ENCODE peak calls at places on chromosomes 5 and 9, in eight cellular contexts. H, T, U, D, I, J, N and C are unnamed samples.

GRCh38 chr5:154308457-154309360 is 118.2 kb downstream of the GALNT10 start:
- DNase-seq in H (no peak), T (no peak), U (no peak), D (no peak), I (peak), J (no peak), N (no peak), C (peak)

GRCh38 chr9:137482094-137482781 is 23.1 kb upstream of the NSMF start:
- DNase-seq in H (no peak), T (peak), U (no peak), D (peak), I (peak), J (peak), N (peak), C (peak)

GRCh38 chr9:138048184-138048583 is 170.6 kb downstream of the CACNA1B start:
- DNase-seq in H (no peak), T (peak), U (no peak), D (no peak), I (no peak), J (no peak), N (no peak), C (no peak)

GRCh38 chr5:95647886-95648860 is 1.6 kb downstream of the RFESD start:
- DNase-seq in H (no peak), T (no peak), U (no peak), D (no peak), I (peak), J (no peak), N (no peak), C (peak)

GRCh38 chr5:123157797-123158528 is 68.9 kb downstream of the PRDM6 start:
- DNase-seq in H (no peak), T (no peak), U (no peak), D (peak), I (peak), J (no peak), N (no peak), C (peak)

GRCh38 chr5:14309864-14310531 is 166.9 kb downstream of the TRIO start:
- DNase-seq in H (no peak), T (no peak), U (no peak), D (no peak), I (no peak), J (no peak), N (no peak), C (no peak)

GRCh38 chr5:2594701-2595100 is 156.8 kb downstream of the IRX2 start:
- DNase-seq in H (no peak), T (no peak), U (no peak), D (no peak), I (no peak), J (no peak), N (no peak), C (no peak)

GRCh38 chr5:79120221-79120620 is 8.6 kb downstream of the BHMT start:
- DNase-seq in H (no peak), T (no peak), U (no peak), D (no peak), I (no peak), J (no peak), N (no peak), C (no peak)

GRCh38 chr5:94908889-94909480 is 290.5 kb downstream of the SLF1 start:
- DNase-seq in H (peak), T (no peak), U (no peak), D (peak), I (peak), J (no peak), N (no peak), C (peak)

GRCh38 chr5:176737746-176738699 is 72.3 kb upstream of the UNC5A start:
- DNase-seq in H (no peak), T (peak), U (no peak), D (no peak), I (no peak), J (no peak), N (no peak), C (no peak)

GRCh38 chr9:31314241-31314640 is 1070.2 kb upstream of the ACO1 start:
- DNase-seq in H (no peak), T (no peak), U (no peak), D (no peak), I (no peak), J (no peak), N (no peak), C (peak)

GRCh38 chr9:20884985-20885593 is 146.4 kb downstream of the HACD4 start:
- DNase-seq in H (peak), T (peak), U (peak), D (peak), I (peak), J (peak), N (peak), C (peak)

GRCh38 chr9:132585954-132586829 is 3.8 kb downstream of the BARHL1 start:
- DNase-seq in H (no peak), T (no peak), U (no peak), D (no peak), I (no peak), J (no peak), N (no peak), C (no peak)

GRCh38 chr5:54360089-54360488 is 49.7 kb upstream of the ARL15 start:
- DNase-seq in H (no peak), T (no peak), U (no peak), D (no peak), I (peak), J (no peak), N (no peak), C (peak)

DNA sequence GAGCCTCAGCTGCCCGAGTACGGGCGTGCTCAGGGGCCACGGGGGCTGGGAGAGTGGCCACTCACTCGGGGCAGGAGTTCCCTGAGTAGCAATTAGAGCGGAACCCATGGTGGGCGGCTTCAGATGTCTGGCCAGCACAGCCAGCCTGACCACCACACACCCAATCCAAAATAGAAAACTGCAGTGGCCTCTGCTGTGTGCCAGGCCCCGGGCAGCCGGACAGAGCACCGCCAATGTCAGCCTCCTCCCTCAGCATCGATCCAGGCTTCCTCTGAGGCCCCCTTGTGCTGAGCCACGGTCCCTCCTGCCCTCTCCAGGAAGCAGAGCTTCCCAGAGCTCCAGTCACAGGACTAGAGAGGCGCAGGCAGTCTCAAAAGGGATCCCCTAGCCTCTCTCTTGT is 2.7 kb downstream of the ADAMTS2 start:
- DNase-seq in H (no peak), T (peak), U (peak), D (no peak), I (peak), J (peak), N (peak), C (peak)
- H3K4me3 ChIP-seq in H (no peak), T (peak), U (peak), D (peak), I (peak), J (no peak), N (peak), C (peak)

GRCh38 chr5:28014779-28015178 is 976.4 kb upstream of the CDH9 start:
- DNase-seq in H (peak), T (no peak), U (no peak), D (no peak), I (no peak), J (no peak), N (no peak), C (peak)
- TF ChIP-seq CTCF in H (peak), T (no peak), U (no peak), D (peak), I (peak), J (no peak), N (no peak), C (peak)

GRCh38 chr5:93598997-93599371 is 16.0 kb downstream of the NR2F1 start:
- DNase-seq in H (no peak), T (no peak), U (no peak), D (no peak), I (no peak), J (no peak), N (no peak), C (no peak)
- H3K4me3 ChIP-seq in H (no peak), T (no peak), U (no peak), D (no peak), I (peak), J (no peak), N (no peak), C (peak)

DNA sequence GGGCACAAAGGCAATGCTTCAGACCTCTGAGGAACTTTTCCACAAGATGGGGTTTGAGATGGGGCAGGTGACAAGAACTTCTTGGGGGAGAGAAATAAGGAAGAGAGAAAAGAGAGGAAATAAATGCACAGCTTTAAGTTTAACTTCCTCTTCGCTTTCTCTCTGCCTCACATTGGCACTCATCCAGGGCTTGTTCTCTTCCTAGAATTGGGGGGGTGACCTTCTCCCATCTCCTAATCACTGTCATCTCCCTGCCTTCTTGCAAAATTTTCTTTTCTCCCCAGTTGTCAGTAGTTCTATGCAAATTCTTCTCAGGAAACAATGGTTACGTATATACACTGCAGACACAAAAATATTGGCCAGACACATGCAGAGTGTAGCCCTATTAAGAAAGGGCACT is 19.0 kb upstream of the ADCY2 start:
- DNase-seq in H (no peak), T (no peak), U (no peak), D (no peak), I (no peak), J (no peak), N (no peak), C (no peak)
- TF ChIP-seq CTCF in H (no peak), T (no peak), U (no peak), D (no peak), I (no peak), J (no peak), N (no peak), C (no peak)

GRCh38 chr9:4299006-4299795 is 667 bp downstream of the GLIS3 start:
- DNase-seq in H (peak), T (peak), U (peak), D (no peak), I (peak), J (peak), N (peak), C (peak)

GRCh38 chr9:4303002-4303401 is 3.1 kb upstream of the GLIS3 start:
- DNase-seq in H (no peak), T (no peak), U (no peak), D (no peak), I (peak), J (no peak), N (no peak), C (peak)

GRCh38 chr9:4305065-4305481 is 5.2 kb upstream of the GLIS3 start:
- DNase-seq in H (no peak), T (no peak), U (no peak), D (no peak), I (no peak), J (no peak), N (no peak), C (no peak)

GRCh38 chr9:4301302-4301701 is 1.4 kb upstream of the GLIS3 start:
- DNase-seq in H (no peak), T (no peak), U (no peak), D (no peak), I (peak), J (no peak), N (no peak), C (peak)

DNA sequence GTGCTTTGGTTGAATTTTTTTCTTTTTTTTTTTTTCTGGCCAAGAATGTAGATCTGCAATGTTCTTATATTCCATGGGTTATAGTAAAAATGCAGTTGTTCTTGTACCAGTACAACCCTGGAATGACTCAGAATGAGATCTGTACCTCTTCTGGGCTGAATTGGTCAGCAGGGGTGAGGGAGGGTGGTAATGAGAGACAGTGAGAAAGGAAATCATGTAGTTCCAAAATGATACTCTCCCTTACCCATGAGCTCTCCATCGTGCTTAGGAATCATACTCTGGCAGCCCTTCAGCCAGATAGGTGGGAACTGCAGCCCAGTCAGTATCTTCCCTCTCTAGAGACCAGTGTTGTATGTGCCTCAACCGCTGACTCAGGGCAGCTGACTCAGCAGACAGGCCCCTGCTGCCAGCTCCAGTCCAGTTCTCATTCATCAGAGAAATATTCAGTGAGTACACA is 2.1 kb upstream of the GLIS3 start:
- DNase-seq in H (no peak), T (peak), U (peak), D (no peak), I (peak), J (peak), N (no peak), C (peak)
- H3K4me3 ChIP-seq in H (no peak), T (no peak), U (no peak), D (no peak), I (no peak), J (no peak), N (no peak), C (no peak)

DNA sequence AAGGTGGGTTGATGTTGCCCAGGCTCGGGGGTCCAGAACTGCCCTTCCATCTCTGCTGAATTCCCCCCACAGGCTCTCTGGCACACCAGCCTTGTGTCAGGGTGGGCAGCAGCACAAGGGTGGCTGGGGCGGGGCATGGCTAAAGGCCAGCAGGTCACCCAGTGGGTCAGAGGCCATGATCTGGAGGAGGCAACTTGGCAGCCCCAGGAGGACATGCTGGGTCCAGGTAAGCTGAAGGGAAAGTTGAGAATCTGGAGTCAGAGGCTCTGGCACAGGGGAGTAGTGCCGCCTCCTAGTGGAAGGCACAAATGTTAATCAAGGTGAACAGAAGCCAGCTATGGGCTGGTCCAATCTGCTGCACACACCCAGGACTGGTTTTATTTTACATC is 6.2 kb downstream of the TMEM8B start:
- DNase-seq in H (no peak), T (no peak), U (no peak), D (no peak), I (no peak), J (no peak), N (no peak), C (peak)
- TF ChIP-seq CTCF in H (peak), T (no peak), U (peak), D (peak), I (peak), J (no peak), N (no peak), C (peak)